ENCODE peak calls at places on chromosomes 2 and 18, in five cellular contexts. S is HFF-Myc, A is NCI-H2081, M is GM20000, K is neural crest cell. J is an unnamed sample.

GRCh38 chr18:37429768-37430167 is 135.8 kb downstream of the CELF4 start:
- DNase-seq in K (no peak), S (no peak), A (no peak), M (no peak), J (no peak)

GRCh38 chr2:186771850-186772463 is 77.0 kb downstream of the ZSWIM2 start:
- DNase-seq in K (no peak), M (no peak), A (peak; percentile 49), S (no peak), J (no peak)

GRCh38 chr2:206521612-206522011 is 78.3 kb downstream of the ADAM23 start:
- DNase-seq in M (no peak), S (no peak), K (no peak), A (no peak), J (no peak)

GRCh38 chr2:120246546-120247300 is 5.9 kb upstream of the RALB start:
- DNase-seq in S (no peak), M (no peak), K (no peak), A (no peak), J (no peak)

GRCh38 chr2:240689975-240690374 is 1.7 kb upstream of the AQP12A start:
- DNase-seq in M (no peak), A (no peak), S (no peak), K (no peak), J (no peak)

GRCh38 chr2:69382547-69382946 is 4.5 kb downstream of the GFPT1 start:
- DNase-seq in K (no peak), S (no peak), A (no peak), M (no peak), J (no peak)

GRCh38 chr18:48217306-48218250 is 191.6 kb downstream of the ZBTB7C start:
- DNase-seq in M (no peak), K (no peak), S (no peak), A (no peak), J (no peak)

GRCh38 chr2:50181212-50181611 is 850.7 kb downstream of the NRXN1 start:
- DNase-seq in S (no peak), K (no peak), A (no peak), M (no peak), J (no peak)

GRCh38 chr2:68687018-68687417 is 43.6 kb downstream of the PROKR1 start:
- DNase-seq in M (no peak), A (no peak), K (no peak), S (no peak), J (no peak)

GRCh38 chr2:47218066-47218581 is 63.0 kb upstream of the STPG4 start:
- DNase-seq in M (no peak), A (no peak), K (no peak), S (no peak), J (peak; percentile 19)

GRCh38 chr2:237920673-237921072 is 46.1 kb upstream of the UBE2F start:
- DNase-seq in M (no peak), A (no peak), K (no peak), S (peak; percentile 72), J (no peak)

GRCh38 chr2:98086491-98087446 is at the start of gene VWA3B:
- DNase-seq in S (peak; percentile 10), A (peak; percentile 45), M (peak; percentile 87), K (peak; percentile 56), J (peak; percentile 87)

GRCh38 chr2:104405628-104406027 is 448.3 kb upstream of the POU3F3 start:
- DNase-seq in A (no peak), S (no peak), K (no peak), M (no peak), J (no peak)

GRCh38 chr2:40458271-40458794 is 6.4 kb upstream of the SLC8A1 start:
- DNase-seq in A (peak; percentile 87), M (no peak), S (no peak), K (no peak), J (no peak)

GRCh38 chr2:217622205-217622621 is 380.6 kb downstream of the TNS1 start:
- DNase-seq in S (peak; percentile 40), K (no peak), M (no peak), A (no peak), J (peak; percentile 33)

GRCh38 chr2:181007086-181007837 is 26.9 kb downstream of the UBE2E3 start:
- DNase-seq in S (no peak), A (no peak), K (no peak), M (no peak), J (no peak)

GRCh38 chr2:19769513-19769912 is 132.3 kb downstream of the TTC32 start:
- DNase-seq in K (no peak), M (no peak), A (no peak), S (no peak), J (no peak)

GRCh38 chr2:105180491-105180972 is 61.0 kb upstream of the GPR45 start:
- DNase-seq in K (no peak), M (no peak), S (no peak), A (no peak), J (peak; percentile 15)

GRCh38 chr2:189698020-189698887 is 23.8 kb downstream of the ANKAR start:
- DNase-seq in S (no peak), K (no peak), A (peak; percentile 21), M (peak; percentile 28), J (no peak)

GRCh38 chr2:28613616-28614501 is 118.0 kb downstream of the PLB1 start:
- DNase-seq in S (no peak), K (no peak), A (no peak), M (no peak), J (no peak)

GRCh38 chr2:111091811-111092211 is 28.9 kb upstream of the BCL2L11 start:
- DNase-seq in S (no peak), K (no peak), A (no peak), M (no peak), J (no peak)

GRCh38 chr18:41845563-41845962 is 109.5 kb upstream of the PIK3C3 start:
- DNase-seq in S (no peak), M (no peak), A (no peak), K (no peak), J (no peak)

GRCh38 chr18:33711514-33711913 is 133.5 kb downstream of the ASXL3 start:
- DNase-seq in M (no peak), A (peak; percentile 30), K (no peak), S (no peak), J (no peak)

GRCh38 chr2:61244694-61245093 is 82.7 kb downstream of the C2orf74 start:
- DNase-seq in S (no peak), M (no peak), A (no peak), K (no peak), J (no peak)

GRCh38 chr2:69090008-69090407 is 77.0 kb downstream of the ANTXR1 start:
- DNase-seq in M (no peak), K (no peak), S (no peak), A (no peak), J (no peak)

GRCh38 chr2:196403471-196403870 is 232.1 kb upstream of the STK17B start:
- DNase-seq in K (no peak), A (no peak), M (no peak), S (no peak), J (no peak)

GRCh38 chr2:71154798-71155197 is 24.4 kb downstream of the MPHOSPH10 start:
- DNase-seq in M (peak; percentile 74), K (no peak), S (no peak), A (no peak), J (no peak)

GRCh38 chr18:56240405-56240804 is 398.0 kb downstream of the TXNL1 start:
- DNase-seq in M (no peak), A (no peak), S (peak; percentile 43), K (no peak), J (no peak)

GRCh38 chr2:239824866-239825704 is 200.1 kb downstream of the NDUFA10 start:
- DNase-seq in A (no peak), M (no peak), S (no peak), K (no peak), J (no peak)

GRCh38 chr2:104945866-104946265 is 92.0 kb downstream of the POU3F3 start:
- DNase-seq in K (no peak), A (no peak), M (no peak), S (no peak), J (no peak)

J was measured in nephron progenitor cell.